ENCODE peak calls at places on chromosomes 12 and 14, in seven cellular contexts. T, Z, P, X, Y, I and G are unnamed samples.

GRCh38 chr14:50999726-51000125 is 55.4 kb upstream of the PYGL start:
- DNase-seq in T (no peak), Z (no peak), P (no peak), X (no peak), Y (peak), I (no peak), G (no peak)

GRCh38 chr14:67837011-67837624 is 17.5 kb downstream of the RAD51B start:
- DNase-seq in T (peak), Z (peak), P (no peak), X (no peak), Y (peak), I (peak), G (peak)

GRCh38 chr14:45679852-45680251 is 426.9 kb upstream of the MIS18BP1 start:
- DNase-seq in T (no peak), Z (no peak), P (no peak), X (no peak), Y (peak), I (peak), G (peak)

GRCh38 chr12:122042910-122043309 is 21.2 kb downstream of the BCL7A start:
- DNase-seq in T (no peak), Z (no peak), P (no peak), X (no peak), Y (no peak), I (no peak), G (no peak)

GRCh38 chr12:84793558-84794367 is 118.8 kb downstream of the SLC6A15 start:
- DNase-seq in T (no peak), Z (no peak), P (no peak), X (no peak), Y (peak), I (peak), G (peak)

GRCh38 chr12:65509953-65510352 is 231.5 kb downstream of the MSRB3 start:
- DNase-seq in T (no peak), Z (no peak), P (no peak), X (no peak), Y (no peak), I (no peak), G (no peak)

GRCh38 chr14:52079239-52079956 is 10.5 kb upstream of the NID2 start:
- DNase-seq in T (no peak), Z (no peak), P (no peak), X (no peak), Y (peak), I (no peak), G (peak)

GRCh38 chr14:22556990-22557623 is 31.9 kb downstream of the DAD1 start:
- DNase-seq in T (peak), Z (peak), P (peak), X (peak), Y (peak), I (peak), G (peak)

GRCh38 chr12:16606201-16606849 is 363 bp upstream of the LMO3 start:
- DNase-seq in T (no peak), Z (peak), P (no peak), X (peak), Y (peak), I (peak), G (peak)

GRCh38 chr12:129404556-129404955 is 499.3 kb downstream of the TMEM132D start:
- DNase-seq in T (no peak), Z (no peak), P (no peak), X (no peak), Y (no peak), I (no peak), G (no peak)

GRCh38 chr12:131006036-131006735 is 52.5 kb downstream of the ADGRD1 start:
- DNase-seq in T (no peak), Z (no peak), P (no peak), X (no peak), Y (no peak), I (no peak), G (no peak)

GRCh38 chr12:96906849-96907664 is at the start of gene NEDD1:
- DNase-seq in T (peak), Z (peak), P (peak), X (peak), Y (peak), I (peak), G (peak)

GRCh38 chr14:22822017-22822618 is 6.9 kb upstream of the SLC7A7 start:
- DNase-seq in T (no peak), Z (no peak), P (no peak), X (no peak), Y (no peak), I (no peak), G (no peak)

GRCh38 chr12:3168775-3169221 is 91.6 kb downstream of the TSPAN9 start:
- DNase-seq in T (no peak), Z (no peak), P (peak), X (no peak), Y (peak), I (peak), G (peak)

GRCh38 chr14:46377305-46377704 is 274.3 kb downstream of the RPL10L start:
- DNase-seq in T (no peak), Z (no peak), P (no peak), X (no peak), Y (no peak), I (no peak), G (no peak)

GRCh38 chr12:125122668-125123067 is 57.4 kb downstream of the AACS start:
- DNase-seq in T (no peak), Z (no peak), P (no peak), X (no peak), Y (no peak), I (no peak), G (no peak)

GRCh38 chr12:7146906-7147305 is 16.7 kb downstream of the CLSTN3 start:
- DNase-seq in T (no peak), Z (no peak), P (no peak), X (no peak), Y (no peak), I (no peak), G (no peak)

GRCh38 chr14:22977684-22978486 is 4.5 kb downstream of the AJUBA start:
- DNase-seq in T (peak), Z (peak), P (no peak), X (peak), Y (peak), I (peak), G (peak)

GRCh38 chr14:69554500-69554899 is 20.2 kb downstream of the CCDC177 start:
- DNase-seq in T (no peak), Z (no peak), P (no peak), X (no peak), Y (no peak), I (no peak), G (peak)

GRCh38 chr12:131422744-131423143 is 288.1 kb upstream of the SFSWAP start:
- DNase-seq in T (no peak), Z (no peak), P (no peak), X (no peak), Y (no peak), I (no peak), G (no peak)

GRCh38 chr12:78385541-78385940 is 479.0 kb upstream of the SYT1 start:
- DNase-seq in T (no peak), Z (no peak), P (no peak), X (no peak), Y (no peak), I (no peak), G (peak)

GRCh38 chr12:26153421-26154154 is 28.8 kb upstream of the BHLHE41 start:
- DNase-seq in T (no peak), Z (no peak), P (no peak), X (no peak), Y (peak), I (peak), G (peak)

GRCh38 chr12:79327465-79327864 is 363.3 kb downstream of the PAWR start:
- DNase-seq in T (no peak), Z (no peak), P (no peak), X (no peak), Y (no peak), I (peak), G (peak)

GRCh38 chr12:13537623-13538022 is 341.1 kb downstream of the EMP1 start:
- DNase-seq in T (no peak), Z (no peak), P (no peak), X (no peak), Y (no peak), I (no peak), G (no peak)

GRCh38 chr14:69489495-69489894 is 5.0 kb downstream of the PLEKHD1 start:
- DNase-seq in T (no peak), Z (no peak), P (no peak), X (no peak), Y (no peak), I (no peak), G (no peak)

GRCh38 chr12:111766608-111767361 is at the start of gene ALDH2:
- DNase-seq in T (peak), Z (peak), P (no peak), X (peak), Y (no peak), I (peak), G (peak)

GRCh38 chr12:52870361-52871290 is 21.8 kb upstream of the KRT78 start:
- DNase-seq in T (peak), Z (peak), P (peak), X (peak), Y (peak), I (peak), G (peak)

GRCh38 chr12:53299101-53299453 is 418 bp upstream of the MYG1 start:
- DNase-seq in T (no peak), Z (peak), P (peak), X (peak), Y (peak), I (peak), G (peak)

GRCh38 chr12:49260165-49260564 is 4.7 kb upstream of the TUBA1C start:
- DNase-seq in T (no peak), Z (no peak), P (no peak), X (no peak), Y (peak), I (peak), G (peak)

GRCh38 chr12:102343361-102344121 is 136.8 kb downstream of the IGF1 start:
- DNase-seq in T (no peak), Z (no peak), P (no peak), X (no peak), Y (peak), I (no peak), G (peak)

GRCh38 chr14:69519253-69519661 is 34.7 kb downstream of the PLEKHD1 start:
- DNase-seq in T (no peak), Z (no peak), P (no peak), X (no peak), Y (peak), I (no peak), G (no peak)

GRCh38 chr12:11477110-11477509 is 81.7 kb upstream of the PRB2 start:
- DNase-seq in T (no peak), Z (no peak), P (no peak), X (no peak), Y (no peak), I (no peak), G (no peak)

GRCh38 chr14:22131749-22132476 is 457.1 kb downstream of the DAD1 start:
- DNase-seq in T (no peak), Z (no peak), P (no peak), X (no peak), Y (no peak), I (no peak), G (no peak)

DNA sequence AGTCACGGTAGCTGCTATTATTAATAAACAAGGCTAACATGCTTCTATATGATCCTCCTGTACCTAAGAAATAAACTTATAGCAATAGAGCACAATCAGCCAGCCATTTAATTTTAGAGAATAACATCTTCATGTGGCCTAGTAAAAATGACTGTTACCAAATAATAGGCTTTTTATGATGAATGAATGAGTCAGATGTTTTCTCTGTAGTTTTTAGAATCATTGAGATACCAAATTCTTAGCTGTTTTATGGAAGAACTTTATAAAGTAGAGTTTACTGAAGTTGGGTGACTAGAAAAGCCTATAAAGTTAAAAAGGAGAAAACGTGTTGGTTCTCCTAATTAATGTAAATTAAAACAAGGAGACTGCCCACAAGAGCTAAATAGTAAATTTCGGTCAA is 40.7 kb downstream of the WNK1 start:
- DNase-seq in T (no peak), Z (no peak), P (no peak), X (no peak), Y (no peak), I (no peak), G (no peak)
- H3K4me3 ChIP-seq in T (no peak), Z (no peak), P (no peak), X (no peak), Y (no peak), I (no peak), G (no peak)

GRCh38 chr12:25051583-25052190 is 102.8 kb upstream of the BCAT1 start:
- DNase-seq in T (no peak), Z (no peak), P (no peak), X (peak), Y (no peak), I (no peak), G (no peak)
- H3K4me3 ChIP-seq in T (peak), Z (no peak), P (no peak), X (peak), Y (no peak), I (no peak), G (no peak)

GRCh38 chr12:28568709-28569108 is 378.5 kb downstream of the CCDC91 start:
- DNase-seq in T (no peak), Z (no peak), P (no peak), X (no peak), Y (no peak), I (no peak), G (peak)

GRCh38 chr12:28563926-28564325 is 373.7 kb downstream of the CCDC91 start:
- DNase-seq in T (no peak), Z (no peak), P (peak), X (no peak), Y (no peak), I (no peak), G (peak)

GRCh38 chr12:28563286-28563685 is 373.0 kb downstream of the CCDC91 start:
- DNase-seq in T (no peak), Z (no peak), P (no peak), X (no peak), Y (no peak), I (no peak), G (peak)

GRCh38 chr12:28569698-28570411 is 379.6 kb downstream of the CCDC91 start:
- DNase-seq in T (no peak), Z (no peak), P (peak), X (no peak), Y (peak), I (peak), G (peak)

GRCh38 chr12:28568083-28568482 is 377.8 kb downstream of the CCDC91 start:
- DNase-seq in T (peak), Z (no peak), P (peak), X (no peak), Y (peak), I (peak), G (peak)
- H3K4me3 ChIP-seq in T (no peak), Z (no peak), P (no peak), X (no peak), Y (no peak), I (no peak), G (no peak)

DNA sequence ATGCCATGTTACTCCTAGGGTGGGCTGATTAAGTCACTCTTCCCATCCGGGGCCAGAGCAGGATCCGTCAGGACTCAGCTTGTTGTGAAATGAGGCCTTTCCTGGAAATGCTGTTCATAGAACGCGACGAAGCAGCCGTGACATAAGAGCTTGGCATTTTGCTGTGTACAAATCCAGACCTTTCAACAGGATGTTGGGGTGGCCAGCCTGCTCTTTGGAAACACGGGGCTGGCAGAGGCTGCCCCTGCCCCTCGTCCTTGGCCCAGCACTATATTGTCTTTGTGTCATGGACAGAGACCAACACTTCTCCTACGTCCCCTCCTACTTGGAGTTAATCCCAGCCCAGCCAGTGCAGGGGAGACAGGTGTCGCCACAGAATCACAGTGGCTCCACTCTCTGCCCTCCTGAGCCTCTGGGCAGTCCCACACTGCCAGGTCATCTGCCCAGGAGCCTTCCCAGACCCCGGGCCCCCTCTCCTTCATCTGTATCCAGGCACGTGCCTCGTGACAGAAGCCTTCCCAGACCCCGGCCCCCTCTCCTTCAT is 18.6 kb upstream of the EIF5 start:
- DNase-seq in T (no peak), Z (peak), P (peak), X (peak), Y (peak), I (peak), G (no peak)
- H3K4me3 ChIP-seq in T (no peak), Z (no peak), P (no peak), X (no peak), Y (no peak), I (no peak), G (no peak)

DNA sequence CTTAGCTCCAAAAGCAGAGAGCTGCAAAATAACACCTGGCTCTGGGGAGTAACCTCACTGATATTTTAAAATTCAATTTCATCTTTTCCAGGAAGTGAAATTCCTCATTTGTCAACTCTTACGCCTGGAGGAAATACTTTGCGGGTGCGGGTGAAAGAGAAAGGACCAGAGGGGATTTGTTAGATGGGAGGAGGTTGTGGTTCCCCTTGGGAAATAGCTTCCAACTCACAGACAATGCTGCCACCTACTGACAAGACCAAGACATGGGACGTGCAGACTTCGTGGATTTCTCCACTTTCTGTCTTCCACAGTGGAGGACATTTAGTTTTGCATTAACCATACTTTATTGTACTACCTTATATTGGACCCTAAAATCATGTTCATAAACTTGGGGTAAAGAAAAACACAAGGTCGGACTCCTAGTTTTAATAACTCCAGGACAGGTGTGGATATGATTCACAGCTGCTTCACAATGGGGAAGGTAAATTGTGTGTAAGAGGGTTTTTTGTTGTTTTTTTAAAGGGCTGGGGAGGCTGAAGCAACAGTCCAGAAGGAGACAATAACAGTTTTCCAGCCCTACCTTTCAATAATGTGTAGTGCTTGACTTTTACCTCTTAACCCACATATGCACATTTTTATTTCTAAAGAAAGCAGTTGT is 10.8 kb downstream of the FBXL14 start:
- DNase-seq in T (peak), Z (peak), P (peak), X (no peak), Y (peak), I (peak), G (peak)
- H3K4me3 ChIP-seq in T (peak), Z (no peak), P (no peak), X (peak), Y (no peak), I (no peak), G (peak)

DNA sequence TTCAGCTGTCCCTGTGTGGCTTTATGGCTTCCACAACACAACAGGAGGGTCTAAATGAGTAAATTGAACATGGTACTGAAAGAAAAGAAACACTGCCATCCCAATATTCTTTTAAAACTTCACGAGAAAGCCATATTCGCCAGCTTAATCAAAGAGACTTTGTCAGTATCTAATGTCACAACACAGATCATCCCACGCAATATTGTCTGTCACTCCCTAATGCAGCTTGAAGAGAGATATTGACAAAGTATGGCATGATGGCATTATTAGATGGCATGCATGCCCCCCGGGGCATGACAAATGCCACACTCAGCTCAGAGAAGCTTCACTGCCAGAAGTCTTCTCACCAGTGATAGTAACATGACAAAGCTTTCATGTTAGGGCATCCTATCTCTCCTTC is 197.8 kb downstream of the TTC8 start:
- DNase-seq in T (no peak), Z (no peak), P (no peak), X (no peak), Y (no peak), I (no peak), G (no peak)
- H3K4me3 ChIP-seq in T (no peak), Z (no peak), P (no peak), X (no peak), Y (no peak), I (no peak), G (no peak)

DNA sequence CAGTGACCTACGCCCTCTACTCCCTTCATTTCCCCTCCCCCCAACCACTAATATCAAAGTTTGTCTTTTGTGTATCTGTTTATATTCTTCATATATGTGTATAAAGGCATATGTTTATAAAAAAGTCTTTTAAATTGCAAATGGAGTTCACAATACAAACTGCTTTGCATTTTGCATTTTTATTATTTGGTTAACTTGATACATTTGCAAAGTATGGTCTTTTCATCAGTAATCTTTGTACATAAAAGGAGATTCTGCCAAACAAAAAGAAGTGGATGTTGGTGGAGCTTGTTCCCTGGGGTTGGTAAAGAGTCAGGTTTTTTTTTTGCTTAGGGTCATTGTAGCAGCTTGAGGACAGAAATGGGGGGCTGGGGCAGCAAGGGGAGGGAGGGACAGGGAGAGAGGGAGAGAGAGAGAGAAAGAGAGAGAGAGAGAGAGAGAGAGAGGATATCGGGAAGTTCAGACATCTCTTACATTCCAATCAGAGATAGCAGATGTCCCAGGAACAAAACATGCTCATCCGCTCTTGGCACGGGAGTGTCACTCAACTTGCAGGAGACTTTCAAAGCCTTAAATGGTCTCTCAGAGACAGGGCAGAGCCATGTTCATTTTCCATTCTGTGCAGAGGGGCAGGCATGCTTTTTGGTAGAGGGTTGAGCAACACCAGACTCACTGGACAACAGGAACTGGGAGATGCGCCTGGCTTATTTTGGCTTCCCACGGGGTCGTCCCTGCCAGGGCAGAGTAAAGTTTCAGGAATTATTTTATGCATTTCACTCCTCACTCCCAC is 44.8 kb upstream of the TBX5 start:
- DNase-seq in T (no peak), Z (no peak), P (no peak), X (no peak), Y (no peak), I (no peak), G (no peak)
- H3K4me3 ChIP-seq in T (no peak), Z (no peak), P (no peak), X (no peak), Y (no peak), I (no peak), G (no peak)